ENCODE peak calls at places on chromosomes 2 and 18, in six cellular contexts. One of them, this sample, is unnamed.

GRCh38 chr2:55668956-55669355 is 24.7 kb downstream of the PNPT1 start:
- DNase-seq in SK-N-SH: no peak
- DNase-seq in H1: no peak
- DNase-seq in HL-60: no peak
- DNase-seq in K562: no peak
- DNase-seq in GM12878: no peak
- DNase-seq in this sample: no peak

GRCh38 chr2:200650195-200650594 is 64.4 kb downstream of the AOX1 start:
- DNase-seq in SK-N-SH: no peak
- DNase-seq in H1: no peak
- DNase-seq in HL-60: no peak
- DNase-seq in K562: no peak
- DNase-seq in GM12878: no peak
- DNase-seq in this sample: no peak

GRCh38 chr2:182650704-182651103 is 65.4 kb upstream of the DNAJC10 start:
- DNase-seq in SK-N-SH: peak; percentile 16
- DNase-seq in H1: no peak
- DNase-seq in HL-60: no peak
- DNase-seq in K562: peak; percentile 34
- DNase-seq in GM12878: no peak
- DNase-seq in this sample: peak; percentile 28

GRCh38 chr18:7567487-7568425 is 640 bp downstream of the PTPRM start:
- DNase-seq in SK-N-SH: peak; percentile 81
- DNase-seq in H1: peak; percentile 81
- DNase-seq in HL-60: peak; percentile 17
- DNase-seq in K562: no peak
- DNase-seq in GM12878: no peak
- DNase-seq in this sample: no peak

GRCh38 chr18:11696451-11696850 is 7.4 kb downstream of the GNAL start:
- DNase-seq in SK-N-SH: no peak
- DNase-seq in H1: no peak
- DNase-seq in HL-60: no peak
- DNase-seq in K562: no peak
- DNase-seq in GM12878: no peak
- DNase-seq in this sample: no peak

GRCh38 chr18:77250501-77250925 is 865 bp downstream of the GALR1 start:
- DNase-seq in SK-N-SH: peak; percentile 23
- DNase-seq in H1: peak; percentile 74
- DNase-seq in HL-60: no peak
- DNase-seq in K562: no peak
- DNase-seq in GM12878: no peak
- DNase-seq in this sample: no peak

GRCh38 chr2:176491172-176491904 is 222.1 kb downstream of the MTX2 start:
- DNase-seq in SK-N-SH: peak; percentile 29
- DNase-seq in H1: no peak
- DNase-seq in HL-60: no peak
- DNase-seq in K562: peak; percentile 79
- DNase-seq in GM12878: peak; percentile 67
- DNase-seq in this sample: no peak

GRCh38 chr2:64914735-64915509 is 74.3 kb upstream of the SLC1A4 start:
- DNase-seq in SK-N-SH: no peak
- DNase-seq in H1: no peak
- DNase-seq in HL-60: peak; percentile 81
- DNase-seq in K562: peak; percentile 50
- DNase-seq in GM12878: peak; percentile 96
- DNase-seq in this sample: no peak

GRCh38 chr2:231617059-231617926 is 24.6 kb downstream of the TEX44 start:
- DNase-seq in SK-N-SH: no peak
- DNase-seq in H1: no peak
- DNase-seq in HL-60: peak; percentile 67
- DNase-seq in K562: no peak
- DNase-seq in GM12878: no peak
- DNase-seq in this sample: no peak

GRCh38 chr2:15734871-15735737 is 143.4 kb downstream of the DDX1 start:
- DNase-seq in SK-N-SH: no peak
- DNase-seq in H1: no peak
- DNase-seq in HL-60: no peak
- DNase-seq in K562: no peak
- DNase-seq in GM12878: no peak
- DNase-seq in this sample: no peak

GRCh38 chr2:15941970-15942710 is 1.8 kb downstream of the MYCN start:
- DNase-seq in SK-N-SH: peak; percentile 82
- DNase-seq in H1: peak; percentile 72
- DNase-seq in HL-60: no peak
- DNase-seq in K562: no peak
- DNase-seq in GM12878: no peak
- DNase-seq in this sample: no peak

GRCh38 chr2:222919841-222920609 is 59.2 kb downstream of the ACSL3 start:
- DNase-seq in SK-N-SH: no peak
- DNase-seq in H1: no peak
- DNase-seq in HL-60: no peak
- DNase-seq in K562: peak; percentile 79
- DNase-seq in GM12878: no peak
- DNase-seq in this sample: no peak

GRCh38 chr2:192151848-192152247 is 42.9 kb downstream of the TMEFF2 start:
- DNase-seq in SK-N-SH: no peak
- DNase-seq in H1: no peak
- DNase-seq in HL-60: no peak
- DNase-seq in K562: no peak
- DNase-seq in GM12878: no peak
- DNase-seq in this sample: no peak

GRCh38 chr2:205438241-205438640 is 244.1 kb upstream of the NRP2 start:
- DNase-seq in SK-N-SH: no peak
- DNase-seq in H1: no peak
- DNase-seq in HL-60: no peak
- DNase-seq in K562: no peak
- DNase-seq in GM12878: no peak
- DNase-seq in this sample: no peak

GRCh38 chr2:226973821-226974220 is 138.0 kb downstream of the RHBDD1 start:
- DNase-seq in SK-N-SH: no peak
- DNase-seq in H1: no peak
- DNase-seq in HL-60: no peak
- DNase-seq in K562: no peak
- DNase-seq in GM12878: no peak
- DNase-seq in this sample: no peak

GRCh38 chr2:28445448-28446258 is 50.2 kb upstream of the PLB1 start:
- DNase-seq in SK-N-SH: peak; percentile 32
- DNase-seq in H1: no peak
- DNase-seq in HL-60: no peak
- DNase-seq in K562: peak; percentile 32
- DNase-seq in GM12878: no peak
- DNase-seq in this sample: no peak

GRCh38 chr2:168525741-168526140 is 69.7 kb downstream of the CERS6 start:
- DNase-seq in SK-N-SH: no peak
- DNase-seq in H1: no peak
- DNase-seq in HL-60: no peak
- DNase-seq in K562: no peak
- DNase-seq in GM12878: no peak
- DNase-seq in this sample: no peak

GRCh38 chr2:79370976-79371550 is 141.8 kb upstream of the CTNNA2 start:
- DNase-seq in SK-N-SH: no peak
- DNase-seq in H1: no peak
- DNase-seq in HL-60: no peak
- DNase-seq in K562: no peak
- DNase-seq in GM12878: no peak
- DNase-seq in this sample: no peak

GRCh38 chr2:28595323-28595722 is 99.5 kb downstream of the PLB1 start:
- DNase-seq in SK-N-SH: no peak
- DNase-seq in H1: no peak
- DNase-seq in HL-60: no peak
- DNase-seq in K562: no peak
- DNase-seq in GM12878: no peak
- DNase-seq in this sample: no peak

GRCh38 chr2:118443596-118443995 is 355.3 kb downstream of the INSIG2 start:
- DNase-seq in SK-N-SH: no peak
- DNase-seq in H1: no peak
- DNase-seq in HL-60: no peak
- DNase-seq in K562: no peak
- DNase-seq in GM12878: no peak
- DNase-seq in this sample: peak; percentile 50

GRCh38 chr2:150465703-150466569 is 21.5 kb downstream of the RND3 start:
- DNase-seq in SK-N-SH: no peak
- DNase-seq in H1: no peak
- DNase-seq in HL-60: no peak
- DNase-seq in K562: no peak
- DNase-seq in GM12878: no peak
- DNase-seq in this sample: no peak

GRCh38 chr2:100321181-100321880 is 970 bp downstream of the LONRF2 start:
- DNase-seq in SK-N-SH: peak; percentile 80
- DNase-seq in H1: peak; percentile 78
- DNase-seq in HL-60: no peak
- DNase-seq in K562: peak; percentile 69
- DNase-seq in GM12878: no peak
- DNase-seq in this sample: no peak

GRCh38 chr2:17736989-17737388 is 16.6 kb downstream of the SMC6 start:
- DNase-seq in SK-N-SH: no peak
- DNase-seq in H1: no peak
- DNase-seq in HL-60: no peak
- DNase-seq in K562: no peak
- DNase-seq in GM12878: no peak
- DNase-seq in this sample: no peak

GRCh38 chr2:11330457-11331142 is 13.8 kb downstream of the ROCK2 start:
- DNase-seq in SK-N-SH: no peak
- DNase-seq in H1: no peak
- DNase-seq in HL-60: no peak
- DNase-seq in K562: peak; percentile 47
- DNase-seq in GM12878: no peak
- DNase-seq in this sample: no peak

GRCh38 chr2:126359494-126359893 is 296.5 kb upstream of the GYPC start:
- DNase-seq in SK-N-SH: no peak
- DNase-seq in H1: no peak
- DNase-seq in HL-60: no peak
- DNase-seq in K562: peak; percentile 25
- DNase-seq in GM12878: no peak
- DNase-seq in this sample: no peak

GRCh38 chr18:48335829-48336228 is 73.4 kb downstream of the ZBTB7C start:
- DNase-seq in SK-N-SH: no peak
- DNase-seq in H1: no peak
- DNase-seq in HL-60: no peak
- DNase-seq in K562: no peak
- DNase-seq in GM12878: no peak
- DNase-seq in this sample: no peak
- TF ChIP-seq GABPA in SK-N-SH: no peak
- TF ChIP-seq GABPA in H1: no peak
- TF ChIP-seq GABPA in HL-60: no peak
- TF ChIP-seq GABPA in K562: no peak
- TF ChIP-seq GABPA in GM12878: no peak
- TF ChIP-seq GABPA in this sample: no peak

GRCh38 chr2:225114924-225115323 is 72.7 kb upstream of the DOCK10 start:
- DNase-seq in SK-N-SH: no peak
- DNase-seq in H1: no peak
- DNase-seq in HL-60: no peak
- DNase-seq in K562: no peak
- DNase-seq in GM12878: no peak
- DNase-seq in this sample: no peak

GRCh38 chr2:225117061-225117716 is 74.9 kb upstream of the DOCK10 start:
- DNase-seq in SK-N-SH: no peak
- DNase-seq in H1: no peak
- DNase-seq in HL-60: no peak
- DNase-seq in K562: no peak
- DNase-seq in GM12878: no peak
- DNase-seq in this sample: no peak

GRCh38 chr2:225108805-225109204 is 66.5 kb upstream of the DOCK10 start:
- DNase-seq in SK-N-SH: no peak
- DNase-seq in H1: no peak
- DNase-seq in HL-60: no peak
- DNase-seq in K562: no peak
- DNase-seq in GM12878: no peak
- DNase-seq in this sample: no peak

GRCh38 chr2:225112362-225113111 is 70.3 kb upstream of the DOCK10 start:
- DNase-seq in SK-N-SH: no peak
- DNase-seq in H1: no peak
- DNase-seq in HL-60: peak; percentile 12
- DNase-seq in K562: no peak
- DNase-seq in GM12878: peak; percentile 13
- DNase-seq in this sample: no peak

DNA sequence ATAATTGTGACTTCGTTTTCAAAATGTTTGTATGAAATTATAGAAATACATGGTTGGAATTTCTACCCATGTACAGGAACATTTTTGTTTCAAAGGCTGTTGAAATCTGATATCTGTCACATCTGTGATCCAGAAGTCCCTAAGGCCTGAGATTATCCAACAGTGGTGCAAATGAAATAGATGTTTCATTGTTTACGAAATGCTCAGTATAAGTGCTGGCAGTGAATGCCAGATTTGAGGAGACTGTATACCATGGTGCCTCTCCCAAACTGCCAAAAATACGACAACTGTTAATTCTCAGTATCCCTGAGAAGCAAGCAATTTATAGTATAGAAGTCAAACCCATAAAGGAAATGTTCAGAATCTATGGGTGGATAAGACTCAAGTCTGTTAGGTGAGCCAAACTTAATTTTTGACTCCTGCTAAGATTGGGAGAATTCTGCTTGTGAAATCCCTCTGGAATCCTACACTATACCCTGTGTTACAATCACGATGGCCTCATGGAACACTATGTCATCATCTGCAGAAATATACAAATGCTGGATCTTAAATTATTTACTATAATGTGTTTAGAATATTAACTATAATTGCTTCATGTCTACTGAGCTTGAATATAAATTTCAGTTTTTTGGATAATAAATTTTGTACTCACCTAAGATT is 71.2 kb upstream of the DOCK10 start:
- DNase-seq in SK-N-SH: no peak
- DNase-seq in H1: no peak
- DNase-seq in HL-60: no peak
- DNase-seq in K562: no peak
- DNase-seq in GM12878: no peak
- DNase-seq in this sample: no peak
- TF ChIP-seq GABPA in SK-N-SH: no peak
- TF ChIP-seq GABPA in H1: no peak
- TF ChIP-seq GABPA in HL-60: no peak
- TF ChIP-seq GABPA in K562: no peak
- TF ChIP-seq GABPA in GM12878: no peak
- TF ChIP-seq GABPA in this sample: no peak

DNA sequence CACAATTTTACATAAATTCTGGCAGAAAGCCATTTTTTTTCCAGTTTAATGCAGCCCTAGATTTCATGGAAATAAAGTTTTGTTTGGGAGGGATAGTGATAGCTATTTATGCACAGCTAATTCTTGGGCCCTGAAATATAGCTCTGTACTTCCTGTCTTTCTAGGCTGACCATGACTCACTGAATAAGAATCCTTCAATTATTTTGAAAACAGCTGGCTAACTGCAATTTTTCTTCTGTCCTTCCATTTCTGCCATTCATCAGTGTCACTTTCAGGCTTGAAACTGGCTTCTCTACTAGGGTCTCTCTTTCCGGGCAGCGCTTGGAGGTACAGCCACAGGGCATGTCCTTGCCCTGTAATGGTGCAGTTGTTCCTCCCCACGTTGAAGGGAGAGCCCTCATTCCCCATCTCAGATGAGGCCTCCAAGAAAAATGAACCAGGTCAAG is 97.1 kb upstream of the TMEM178A start:
- DNase-seq in SK-N-SH: no peak
- DNase-seq in H1: no peak
- DNase-seq in HL-60: no peak
- DNase-seq in K562: no peak
- DNase-seq in GM12878: no peak
- DNase-seq in this sample: peak; percentile 56
- TF ChIP-seq GABPA in SK-N-SH: no peak
- TF ChIP-seq GABPA in H1: no peak
- TF ChIP-seq GABPA in HL-60: no peak
- TF ChIP-seq GABPA in K562: no peak
- TF ChIP-seq GABPA in GM12878: no peak
- TF ChIP-seq GABPA in this sample: no peak

GRCh38 chr18:46324556-46324955 is 220.4 kb downstream of the HAUS1 start:
- DNase-seq in SK-N-SH: peak; percentile 52
- DNase-seq in H1: no peak
- DNase-seq in HL-60: peak; percentile 86
- DNase-seq in K562: peak; percentile 30
- DNase-seq in GM12878: no peak
- DNase-seq in this sample: no peak
- TF ChIP-seq GABPA in SK-N-SH: no peak
- TF ChIP-seq GABPA in H1: no peak
- TF ChIP-seq GABPA in HL-60: no peak
- TF ChIP-seq GABPA in K562: peak; percentile 44
- TF ChIP-seq GABPA in GM12878: no peak
- TF ChIP-seq GABPA in this sample: no peak

This sample was measured in HepG2.